ENCODE peak calls at places on chromosome 16, in four cellular contexts. W, B, J and T are unnamed samples.

GRCh38 chr16:35409503-35409902 is 1950.1 kb downstream of the TP53TG3F start:
- DNase-seq in J (no peak), B (no peak), W (no peak), T (no peak)

GRCh38 chr16:11474617-11475291 is 112.0 kb downstream of the LITAF start:
- DNase-seq in W (no peak), J (no peak), B (no peak), T (no peak)

GRCh38 chr16:28193530-28194423 is 18.0 kb downstream of the XPO6 start:
- DNase-seq in B (peak; percentile 66), W (peak; percentile 57), J (no peak), T (peak; percentile 76)

GRCh38 chr16:67841198-67841815 is 813 bp upstream of the THAP11 start:
- DNase-seq in J (no peak), B (no peak), W (no peak), T (no peak)

GRCh38 chr16:50626868-50627267 is 54.2 kb downstream of the SNX20 start:
- DNase-seq in W (no peak), J (no peak), B (no peak), T (no peak)

GRCh38 chr16:35664091-35664693 is 2204.8 kb downstream of the TP53TG3F start:
- DNase-seq in J (no peak), W (no peak), B (no peak), T (no peak)

GRCh38 chr16:77946834-77947233 is 75.5 kb upstream of the CLEC3A start:
- DNase-seq in W (no peak), J (no peak), B (no peak), T (no peak)

GRCh38 chr16:330746-331145 is 21.8 kb downstream of the AXIN1 start:
- DNase-seq in J (no peak), B (no peak), W (no peak), T (no peak)

GRCh38 chr16:22163806-22164205 is 1.5 kb downstream of the SDR42E2 start:
- DNase-seq in J (no peak), B (no peak), W (no peak), T (no peak)

GRCh38 chr16:48580925-48581500 is 29.0 kb downstream of the N4BP1 start:
- DNase-seq in W (no peak), B (no peak), J (no peak), T (no peak)